ENCODE peak calls at places on chromosomes 4 and X, in nine cellular contexts. One of them, this sample, is unnamed.

GRCh38 chrX:73831500-73831899 is 268.5 kb downstream of the CHIC1 start:
- DNase-seq in activated T-cell treated with anti-CD3 and anti-CD28 coated beads for 1 hour: no peak
- DNase-seq in NCI-H446: no peak
- DNase-seq in T-helper 9 cell: no peak
- DNase-seq in stomach: no peak
- DNase-seq in RCC 7860: no peak
- DNase-seq in mucosa of descending colon: no peak
- DNase-seq in heart left ventricle: no peak
- DNase-seq in CMK: no peak
- DNase-seq in this sample: no peak

GRCh38 chrX:46737462-46737861 is 21.5 kb downstream of the SLC9A7 start:
- DNase-seq in activated T-cell treated with anti-CD3 and anti-CD28 coated beads for 1 hour: no peak
- DNase-seq in NCI-H446: no peak
- DNase-seq in T-helper 9 cell: no peak
- DNase-seq in stomach: no peak
- DNase-seq in RCC 7860: no peak
- DNase-seq in mucosa of descending colon: no peak
- DNase-seq in heart left ventricle: no peak
- DNase-seq in CMK: no peak
- DNase-seq in this sample: no peak

GRCh38 chr4:169385356-169385755 is 114.6 kb upstream of the SH3RF1 start:
- DNase-seq in activated T-cell treated with anti-CD3 and anti-CD28 coated beads for 1 hour: no peak
- DNase-seq in NCI-H446: no peak
- DNase-seq in T-helper 9 cell: no peak
- DNase-seq in stomach: no peak
- DNase-seq in RCC 7860: no peak
- DNase-seq in mucosa of descending colon: no peak
- DNase-seq in heart left ventricle: no peak
- DNase-seq in CMK: no peak
- DNase-seq in this sample: no peak

GRCh38 chrX:24145340-24146186 is 4.0 kb upstream of the ZFX start:
- DNase-seq in activated T-cell treated with anti-CD3 and anti-CD28 coated beads for 1 hour: no peak
- DNase-seq in NCI-H446: no peak
- DNase-seq in T-helper 9 cell: no peak
- DNase-seq in stomach: no peak
- DNase-seq in RCC 7860: peak
- DNase-seq in mucosa of descending colon: no peak
- DNase-seq in heart left ventricle: no peak
- DNase-seq in CMK: no peak
- DNase-seq in this sample: no peak

GRCh38 chr4:140567722-140568121 is 1.0 kb downstream of the UCP1 start:
- DNase-seq in activated T-cell treated with anti-CD3 and anti-CD28 coated beads for 1 hour: no peak
- DNase-seq in NCI-H446: no peak
- DNase-seq in T-helper 9 cell: no peak
- DNase-seq in stomach: no peak
- DNase-seq in RCC 7860: no peak
- DNase-seq in mucosa of descending colon: no peak
- DNase-seq in heart left ventricle: no peak
- DNase-seq in CMK: no peak
- DNase-seq in this sample: no peak

GRCh38 chrX:15683193-15683592 is 18.6 kb upstream of the CLTRN start:
- DNase-seq in activated T-cell treated with anti-CD3 and anti-CD28 coated beads for 1 hour: no peak
- DNase-seq in NCI-H446: no peak
- DNase-seq in T-helper 9 cell: no peak
- DNase-seq in stomach: no peak
- DNase-seq in RCC 7860: no peak
- DNase-seq in mucosa of descending colon: no peak
- DNase-seq in heart left ventricle: no peak
- DNase-seq in CMK: no peak
- DNase-seq in this sample: no peak

GRCh38 chr4:149264093-149264733 is 551.4 kb downstream of the IQCM start:
- DNase-seq in activated T-cell treated with anti-CD3 and anti-CD28 coated beads for 1 hour: no peak
- DNase-seq in NCI-H446: peak
- DNase-seq in T-helper 9 cell: no peak
- DNase-seq in stomach: peak
- DNase-seq in RCC 7860: peak
- DNase-seq in mucosa of descending colon: no peak
- DNase-seq in heart left ventricle: peak
- DNase-seq in CMK: peak
- DNase-seq in this sample: no peak

GRCh38 chrX:74426071-74426470 is 4.8 kb downstream of the SLC16A2 start:
- DNase-seq in activated T-cell treated with anti-CD3 and anti-CD28 coated beads for 1 hour: no peak
- DNase-seq in NCI-H446: no peak
- DNase-seq in T-helper 9 cell: no peak
- DNase-seq in stomach: no peak
- DNase-seq in RCC 7860: no peak
- DNase-seq in mucosa of descending colon: no peak
- DNase-seq in heart left ventricle: no peak
- DNase-seq in CMK: no peak
- DNase-seq in this sample: no peak

GRCh38 chr4:27974339-27974738 is 1113.7 kb downstream of the STIM2 start:
- DNase-seq in activated T-cell treated with anti-CD3 and anti-CD28 coated beads for 1 hour: no peak
- DNase-seq in NCI-H446: no peak
- DNase-seq in T-helper 9 cell: no peak
- DNase-seq in stomach: no peak
- DNase-seq in RCC 7860: no peak
- DNase-seq in mucosa of descending colon: no peak
- DNase-seq in heart left ventricle: no peak
- DNase-seq in CMK: no peak
- DNase-seq in this sample: no peak

GRCh38 chrX:39653656-39654055 is 444.1 kb downstream of the BCOR start:
- DNase-seq in activated T-cell treated with anti-CD3 and anti-CD28 coated beads for 1 hour: no peak
- DNase-seq in NCI-H446: no peak
- DNase-seq in T-helper 9 cell: no peak
- DNase-seq in stomach: no peak
- DNase-seq in RCC 7860: no peak
- DNase-seq in mucosa of descending colon: no peak
- DNase-seq in heart left ventricle: no peak
- DNase-seq in CMK: no peak
- DNase-seq in this sample: peak

GRCh38 chrX:45381366-45381765 is 180.7 kb upstream of the DIPK2B start:
- DNase-seq in activated T-cell treated with anti-CD3 and anti-CD28 coated beads for 1 hour: no peak
- DNase-seq in NCI-H446: no peak
- DNase-seq in T-helper 9 cell: no peak
- DNase-seq in stomach: no peak
- DNase-seq in RCC 7860: no peak
- DNase-seq in mucosa of descending colon: no peak
- DNase-seq in heart left ventricle: no peak
- DNase-seq in CMK: no peak
- DNase-seq in this sample: no peak

GRCh38 chr4:147825451-147826287 is 93.8 kb downstream of the ARHGAP10 start:
- DNase-seq in activated T-cell treated with anti-CD3 and anti-CD28 coated beads for 1 hour: no peak
- DNase-seq in NCI-H446: no peak
- DNase-seq in T-helper 9 cell: no peak
- DNase-seq in stomach: peak
- DNase-seq in RCC 7860: no peak
- DNase-seq in mucosa of descending colon: no peak
- DNase-seq in heart left ventricle: peak
- DNase-seq in CMK: no peak
- DNase-seq in this sample: no peak

GRCh38 chr4:38529189-38530115 is 134.5 kb upstream of the KLF3 start:
- DNase-seq in activated T-cell treated with anti-CD3 and anti-CD28 coated beads for 1 hour: no peak
- DNase-seq in NCI-H446: no peak
- DNase-seq in T-helper 9 cell: peak
- DNase-seq in stomach: peak
- DNase-seq in RCC 7860: no peak
- DNase-seq in mucosa of descending colon: peak
- DNase-seq in heart left ventricle: peak
- DNase-seq in CMK: peak
- DNase-seq in this sample: no peak

GRCh38 chr4:110916505-110916904 is 293.6 kb upstream of the PITX2 start:
- DNase-seq in activated T-cell treated with anti-CD3 and anti-CD28 coated beads for 1 hour: no peak
- DNase-seq in NCI-H446: no peak
- DNase-seq in T-helper 9 cell: no peak
- DNase-seq in stomach: no peak
- DNase-seq in RCC 7860: no peak
- DNase-seq in mucosa of descending colon: no peak
- DNase-seq in heart left ventricle: no peak
- DNase-seq in CMK: no peak
- DNase-seq in this sample: no peak

GRCh38 chrX:69065451-69065850 is 99.8 kb downstream of the PJA1 start:
- DNase-seq in activated T-cell treated with anti-CD3 and anti-CD28 coated beads for 1 hour: no peak
- DNase-seq in NCI-H446: no peak
- DNase-seq in T-helper 9 cell: no peak
- DNase-seq in stomach: peak
- DNase-seq in RCC 7860: peak
- DNase-seq in mucosa of descending colon: no peak
- DNase-seq in heart left ventricle: no peak
- DNase-seq in CMK: no peak
- DNase-seq in this sample: no peak

GRCh38 chrX:69093960-69094935 is 71.0 kb downstream of the PJA1 start:
- DNase-seq in activated T-cell treated with anti-CD3 and anti-CD28 coated beads for 1 hour: no peak
- DNase-seq in NCI-H446: no peak
- DNase-seq in T-helper 9 cell: peak
- DNase-seq in stomach: peak
- DNase-seq in RCC 7860: no peak
- DNase-seq in mucosa of descending colon: no peak
- DNase-seq in heart left ventricle: peak
- DNase-seq in CMK: peak
- DNase-seq in this sample: no peak

This sample was measured in amygdala.